ENCODE peak calls at places on chromosomes 12 and 14, in seven cellular contexts. W is prostate gland, K is upper lobe of left lung, H is SK-N-SH, F is sigmoid colon, V is suprapubic skin, J is transverse colon. Z is an unnamed sample. For H3K4me1, the result is how much of the 10 kb centered on the place peaks cover.

GRCh38 chr12:99265648-99266047 is 381.9 kb upstream of the GARIN6 start:
- DNase-seq in K (no peak), F (no peak), W (no peak), V (no peak), H (no peak), J (no peak), Z (no peak)

GRCh38 chr14:94575730-94576585 is 5.3 kb upstream of the SERPINA5 start:
- DNase-seq in F (no peak), J (no peak), K (no peak), H (no peak), V (no peak), W (no peak), Z (no peak)

GRCh38 chr12:64178122-64178521 is 44.0 kb downstream of the KICS2 start:
- DNase-seq in V (no peak), J (no peak), F (no peak), H (no peak), W (no peak), K (no peak), Z (no peak)

GRCh38 chr12:121128908-121129704 is 3.6 kb upstream of the P2RX7 start:
- DNase-seq in K (no peak), H (peak), F (peak), V (peak), J (peak), W (peak), Z (peak)

GRCh38 chr12:92294676-92295440 is 149.2 kb upstream of the BTG1 start:
- DNase-seq in K (no peak), J (no peak), W (no peak), V (no peak), H (no peak), F (no peak), Z (no peak)

GRCh38 chr12:12872139-12872933 is 19.0 kb upstream of the GPRC5A start:
- DNase-seq in H (no peak), F (no peak), K (no peak), W (peak), J (peak), V (no peak), Z (no peak)

GRCh38 chr14:23054000-23054811 is 3.1 kb downstream of the CDH24 start:
- DNase-seq in V (no peak), F (no peak), J (no peak), H (peak), W (no peak), K (peak), Z (no peak)

GRCh38 chr12:44285321-44285720 is 449.4 kb downstream of the TMEM117 start:
- DNase-seq in J (no peak), K (no peak), V (no peak), H (no peak), W (no peak), F (no peak), Z (no peak)

GRCh38 chr12:21637985-21638891 is 19.4 kb downstream of the LDHB start:
- DNase-seq in W (no peak), F (no peak), H (no peak), J (no peak), K (no peak), V (no peak), Z (no peak)

GRCh38 chr12:21613931-21614330 is 9.3 kb upstream of the GYS2 start:
- DNase-seq in K (no peak), W (no peak), V (no peak), H (peak), J (no peak), F (no peak), Z (no peak)

GRCh38 chr12:127162902-127163301 is 1104.1 kb upstream of the TMEM132C start:
- DNase-seq in J (no peak), F (no peak), H (no peak), K (no peak), V (no peak), W (no peak), Z (no peak)

GRCh38 chr12:128976120-128976519 is 122.8 kb downstream of the GLT1D1 start:
- DNase-seq in J (peak), W (no peak), F (no peak), H (no peak), V (no peak), K (no peak), Z (no peak)

GRCh38 chr14:93009471-93010117 is 86.6 kb downstream of the CHGA start:
- DNase-seq in F (peak), K (no peak), H (peak), J (no peak), W (no peak), V (peak), Z (no peak)

GRCh38 chr12:69338120-69338859 is 9.9 kb upstream of the LYZ start:
- DNase-seq in H (no peak), V (no peak), K (no peak), J (no peak), F (no peak), W (no peak), Z (no peak)

GRCh38 chr12:53725824-53726223 is 1.4 kb downstream of the CALCOCO1 start:
- DNase-seq in V (no peak), W (no peak), J (peak), K (no peak), H (no peak), F (no peak), Z (no peak)

GRCh38 chr12:50186667-50187066 is 19.5 kb upstream of the CERS5 start:
- DNase-seq in H (no peak), W (no peak), V (no peak), F (no peak), K (no peak), J (no peak), Z (no peak)

GRCh38 chr14:72054929-72055328 is 122.7 kb downstream of the RGS6 start:
- DNase-seq in V (no peak), F (no peak), J (no peak), K (no peak), H (no peak), W (no peak), Z (no peak)

GRCh38 chr14:93716410-93717221 is 71.7 kb downstream of the PRIMA1 start:
- DNase-seq in H (peak), F (no peak), J (no peak), K (peak), W (no peak), V (peak), Z (peak)

GRCh38 chr14:59022144-59022543 is 166.3 kb upstream of the DAAM1 start:
- DNase-seq in F (no peak), J (no peak), K (no peak), V (no peak), H (no peak), W (no peak), Z (no peak)

GRCh38 chr14:46574976-46575375 is 76.6 kb downstream of the RPL10L start:
- DNase-seq in W (no peak), F (no peak), J (no peak), K (no peak), H (no peak), V (no peak), Z (no peak)

GRCh38 chr12:108099778-108100177 is 29.3 kb upstream of the WSCD2 start:
- DNase-seq in H (no peak), W (no peak), K (no peak), J (no peak), V (no peak), F (no peak), Z (no peak)

GRCh38 chr14:59018978-59019377 is 169.5 kb upstream of the DAAM1 start:
- DNase-seq in V (no peak), K (no peak), J (no peak), F (no peak), H (no peak), W (no peak), Z (no peak)

GRCh38 chr12:2376855-2377657 is 324.3 kb downstream of the CACNA1C start:
- DNase-seq in W (no peak), J (peak), F (peak), K (no peak), H (no peak), V (no peak), Z (no peak)

GRCh38 chr12:93361159-93361919 is 16.4 kb upstream of the NUDT4 start:
- DNase-seq in F (no peak), V (no peak), J (no peak), W (no peak), K (no peak), H (no peak), Z (no peak)

GRCh38 chr12:15208871-15209656 is 12.2 kb downstream of the RERG start:
- DNase-seq in J (no peak), F (no peak), K (no peak), W (no peak), H (no peak), V (no peak), Z (no peak)

GRCh38 chr12:42119085-42119633 is 25.5 kb downstream of the GXYLT1 start:
- DNase-seq in V (no peak), F (no peak), K (no peak), H (no peak), J (no peak), W (no peak), Z (no peak)

GRCh38 chr12:1606021-1606622 is 11.7 kb upstream of the FBXL14 start:
- DNase-seq in J (peak), F (peak), K (peak), W (peak), V (peak), H (peak), Z (no peak)

GRCh38 chr14:95290769-95291440 is 28.8 kb downstream of the CLMN start:
- DNase-seq in K (no peak), V (peak), F (no peak), H (peak), J (peak), W (peak), Z (peak)

GRCh38 chr14:63852271-63852816 is 460 bp upstream of the SYNE2 start:
- DNase-seq in J (no peak), W (no peak), K (no peak), H (peak), F (no peak), V (no peak), Z (no peak)

GRCh38 chr12:119613319-119613936 is 19.9 kb downstream of the TMEM233 start:
- DNase-seq in F (no peak), V (no peak), J (no peak), W (no peak), H (no peak), K (no peak), Z (no peak)

GRCh38 chr12:51593539-51593938 is 2.5 kb downstream of the SCN8A start:
- DNase-seq in W (no peak), J (peak), K (no peak), F (no peak), H (no peak), V (no peak), Z (no peak)

GRCh38 chr12:95733156-95733825 is 57.3 kb downstream of the NTN4 start:
- DNase-seq in V (no peak), H (no peak), J (no peak), K (no peak), F (no peak), W (peak), Z (no peak)

GRCh38 chr14:105097797-105098127 is 32.5 kb upstream of the GPR132 start:
- DNase-seq in J (no peak), K (no peak), H (no peak), V (peak), W (no peak), F (no peak), Z (no peak)

GRCh38 chr12:61891632-61892031 is 368.6 kb upstream of the USP15 start:
- DNase-seq in V (no peak), F (no peak), H (no peak), J (no peak), W (no peak), K (no peak), Z (no peak)

GRCh38 chr12:80504389-80505153 is 60.5 kb downstream of the PTPRQ start:
- DNase-seq in J (no peak), W (no peak), V (no peak), F (no peak), K (no peak), H (no peak), Z (no peak)

GRCh38 chr14:54867011-54867410 is 35.6 kb downstream of the GCH1 start:
- DNase-seq in J (no peak), H (peak), V (no peak), W (no peak), F (no peak), K (no peak), Z (no peak)

GRCh38 chr12:98106201-98106600 is 409.2 kb upstream of the TMPO start:
- DNase-seq in F (no peak), J (no peak), H (no peak), W (no peak), V (no peak), K (peak), Z (no peak)

DNA sequence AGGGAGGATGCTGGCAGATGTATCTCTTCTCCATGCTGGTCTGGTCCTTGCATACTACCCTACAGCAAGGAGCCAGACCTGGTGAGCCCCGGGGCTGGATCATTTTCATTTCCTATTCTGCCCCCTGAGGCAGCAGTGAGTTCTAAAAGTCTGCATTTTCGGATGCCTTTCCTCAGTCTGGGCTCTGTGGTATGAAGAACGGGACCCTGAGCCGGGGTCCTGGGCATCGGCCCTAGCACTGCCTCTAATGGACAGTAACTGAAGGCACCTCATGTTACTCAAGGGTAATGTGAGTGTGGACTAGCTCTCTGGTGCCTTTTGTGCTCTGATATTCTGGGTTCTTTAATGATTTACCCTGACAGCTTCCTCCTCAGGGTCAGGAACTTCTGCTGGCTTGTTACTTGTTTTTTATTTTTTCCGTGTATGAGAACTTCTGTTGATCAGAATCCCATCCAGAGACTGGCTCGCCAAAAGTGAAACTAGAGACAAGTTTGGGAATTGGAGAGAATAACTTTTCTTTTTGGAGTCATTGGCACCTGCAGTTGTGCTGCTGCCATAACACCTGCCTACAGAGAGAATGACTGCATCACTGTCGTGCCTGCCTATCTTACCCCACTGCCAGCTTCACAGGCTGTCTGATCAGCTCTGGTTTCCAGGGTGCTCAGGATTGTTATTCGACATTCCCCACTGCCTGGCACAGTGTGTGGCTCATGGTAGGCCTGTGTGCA is 62.3 kb downstream of the SUSD6 start:
- DNase-seq in J (no peak), W (no peak), H (no peak), K (no peak), F (no peak), V (no peak), Z (no peak)
- H3K4me1 ChIP-seq in J (half or more), W (under half), H (under half), K (half or more), F (half or more), V (half or more), Z (under half)

GRCh38 chr12:6765048-6765633 is 1.0 kb upstream of the PTMS start:
- DNase-seq in W (no peak), J (no peak), V (no peak), F (no peak), H (no peak), K (no peak), Z (no peak)
- H3K27ac ChIP-seq in W (peak), J (peak), V (peak), F (peak), H (peak), K (peak), Z (peak)

GRCh38 chr12:101802486-101802885 is 28.3 kb downstream of the GNPTAB start:
- DNase-seq in V (no peak), K (no peak), F (no peak), H (no peak), J (no peak), W (no peak), Z (no peak)

GRCh38 chr12:101803978-101804377 is 26.8 kb downstream of the GNPTAB start:
- DNase-seq in V (no peak), K (no peak), J (no peak), W (no peak), F (no peak), H (no peak), Z (no peak)

GRCh38 chr12:101804409-101804808 is 26.4 kb downstream of the GNPTAB start:
- DNase-seq in F (no peak), K (no peak), J (no peak), H (no peak), W (no peak), V (no peak), Z (no peak)

GRCh38 chr12:101809208-101809607 is 21.6 kb downstream of the GNPTAB start:
- DNase-seq in K (no peak), H (no peak), W (no peak), F (no peak), J (no peak), V (no peak), Z (no peak)

GRCh38 chr12:101806280-101806679 is 24.5 kb downstream of the GNPTAB start:
- DNase-seq in J (no peak), F (no peak), W (no peak), V (no peak), K (no peak), H (no peak), Z (no peak)
- TF ChIP-seq POLR2AphosphoS5 in J (no peak), F (no peak), W (no peak), V (no peak), K (no peak), H (no peak), Z (no peak)

DNA sequence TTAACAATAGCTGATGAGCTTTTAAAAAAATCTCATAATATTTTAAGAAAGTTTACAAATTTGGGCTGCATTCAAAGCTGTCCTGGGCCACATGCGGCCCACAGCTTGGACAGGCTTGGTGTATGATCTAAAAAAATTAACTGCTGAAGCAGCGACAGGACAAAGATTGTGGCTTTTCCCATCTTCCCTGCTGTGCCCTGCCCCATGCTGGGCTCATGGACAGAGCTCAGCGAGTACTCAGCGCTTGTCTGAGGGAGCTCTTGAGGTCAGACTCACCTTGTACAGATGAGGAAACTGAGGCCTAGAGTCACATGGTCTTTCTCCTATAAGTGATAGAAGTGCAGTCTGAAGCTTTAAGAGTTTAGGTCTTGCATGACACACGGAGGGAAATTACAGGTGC is 15.0 kb downstream of the EVL start:
- DNase-seq in F (no peak), J (no peak), H (no peak), K (no peak), W (no peak), V (no peak), Z (peak)
- H3K4me1 ChIP-seq in F (under half), J (under half), H (under half), K (under half), W (under half), V (under half), Z (half or more)